ENCODE peak calls at places on chromosomes 13 and 19, in five cellular contexts. One of them, this sample, is unnamed.
A peak's percentile ranks its signal among the peaks of the same experiment; 100 is the strongest.

GRCh38 chr19:36140289-36141038 is 598 bp downstream of the CAPNS1 start:
- DNase-seq in upper lobe of right lung: no peak
- DNase-seq in suprapubic skin: peak; percentile 85
- DNase-seq in endothelial cell: peak; percentile 39
- DNase-seq in ovary: peak; percentile 65
- DNase-seq in this sample: peak; percentile 33

GRCh38 chr13:69374036-69374435 is 733.6 kb upstream of the ATXN8OS start:
- DNase-seq in suprapubic skin: no peak
- DNase-seq in ovary: no peak
- DNase-seq in upper lobe of right lung: no peak
- DNase-seq in endothelial cell: no peak
- DNase-seq in this sample: no peak

GRCh38 chr13:21511841-21512240 is 52.7 kb upstream of the ZDHHC20 start:
- DNase-seq in ovary: no peak
- DNase-seq in endothelial cell: no peak
- DNase-seq in upper lobe of right lung: no peak
- DNase-seq in suprapubic skin: no peak
- DNase-seq in this sample: no peak

GRCh38 chr13:28528848-28529247 is 33.9 kb upstream of the FLT1 start:
- DNase-seq in upper lobe of right lung: no peak
- DNase-seq in ovary: no peak
- DNase-seq in endothelial cell: no peak
- DNase-seq in suprapubic skin: no peak
- DNase-seq in this sample: no peak

GRCh38 chr13:59680429-59681024 is 483.2 kb downstream of the DIAPH3 start:
- DNase-seq in upper lobe of right lung: no peak
- DNase-seq in ovary: no peak
- DNase-seq in suprapubic skin: no peak
- DNase-seq in endothelial cell: no peak
- DNase-seq in this sample: no peak

GRCh38 chr19:14450168-14450874 is 17.2 kb downstream of the PKN1 start:
- DNase-seq in endothelial cell: peak; percentile 61
- DNase-seq in ovary: no peak
- DNase-seq in suprapubic skin: no peak
- DNase-seq in upper lobe of right lung: peak; percentile 77
- DNase-seq in this sample: no peak

GRCh38 chr19:57850553-57851017 is 926 bp downstream of the ZNF587 start:
- DNase-seq in suprapubic skin: no peak
- DNase-seq in upper lobe of right lung: no peak
- DNase-seq in endothelial cell: no peak
- DNase-seq in ovary: no peak
- DNase-seq in this sample: no peak

GRCh38 chr19:29942404-29943261 is 594 bp downstream of the URI1 start:
- DNase-seq in ovary: peak; percentile 60
- DNase-seq in suprapubic skin: no peak
- DNase-seq in upper lobe of right lung: peak; percentile 84
- DNase-seq in endothelial cell: peak; percentile 50
- DNase-seq in this sample: peak; percentile 46

GRCh38 chr13:46295531-46296464 is 84.1 kb downstream of the LRRC63 start:
- DNase-seq in upper lobe of right lung: no peak
- DNase-seq in endothelial cell: no peak
- DNase-seq in suprapubic skin: no peak
- DNase-seq in ovary: no peak
- DNase-seq in this sample: no peak

GRCh38 chr19:35216833-35217707 is 11.5 kb downstream of the FAM187B start:
- DNase-seq in ovary: no peak
- DNase-seq in upper lobe of right lung: peak; percentile 62
- DNase-seq in endothelial cell: no peak
- DNase-seq in suprapubic skin: peak; percentile 44
- DNase-seq in this sample: no peak

GRCh38 chr19:531753-532571 is at the start of gene CDC34:
- DNase-seq in endothelial cell: no peak
- DNase-seq in upper lobe of right lung: no peak
- DNase-seq in ovary: no peak
- DNase-seq in suprapubic skin: no peak
- DNase-seq in this sample: no peak

GRCh38 chr19:39444598-39445257 is 654 bp upstream of the SUPT5H start:
- DNase-seq in ovary: no peak
- DNase-seq in endothelial cell: no peak
- DNase-seq in upper lobe of right lung: no peak
- DNase-seq in suprapubic skin: no peak
- DNase-seq in this sample: no peak

GRCh38 chr19:39951686-39952085 is 17.3 kb upstream of the FCGBP start:
- DNase-seq in ovary: no peak
- DNase-seq in upper lobe of right lung: no peak
- DNase-seq in endothelial cell: no peak
- DNase-seq in suprapubic skin: no peak
- DNase-seq in this sample: no peak

GRCh38 chr13:32117696-32118095 is 86.1 kb downstream of the FRY start:
- DNase-seq in endothelial cell: no peak
- DNase-seq in upper lobe of right lung: peak; percentile 64
- DNase-seq in suprapubic skin: no peak
- DNase-seq in ovary: no peak
- DNase-seq in this sample: no peak

GRCh38 chr19:11480081-11480926 is 542 bp downstream of the ELAVL3 start:
- DNase-seq in upper lobe of right lung: no peak
- DNase-seq in ovary: no peak
- DNase-seq in endothelial cell: no peak
- DNase-seq in suprapubic skin: no peak
- DNase-seq in this sample: peak; percentile 23

GRCh38 chr13:85313761-85314503 is 485.3 kb downstream of the SLITRK6 start:
- DNase-seq in upper lobe of right lung: no peak
- DNase-seq in suprapubic skin: no peak
- DNase-seq in ovary: no peak
- DNase-seq in endothelial cell: no peak
- DNase-seq in this sample: no peak

GRCh38 chr13:90443268-90443667 is 904.2 kb upstream of the MIR17HG start:
- DNase-seq in ovary: no peak
- DNase-seq in endothelial cell: no peak
- DNase-seq in suprapubic skin: no peak
- DNase-seq in upper lobe of right lung: no peak
- DNase-seq in this sample: no peak

GRCh38 chr19:52825765-52826164 is 4.3 kb upstream of the ZNF28 start:
- DNase-seq in suprapubic skin: no peak
- DNase-seq in endothelial cell: no peak
- DNase-seq in ovary: no peak
- DNase-seq in upper lobe of right lung: no peak
- DNase-seq in this sample: no peak

GRCh38 chr19:37466277-37466797 is 907 bp downstream of the ZNF569 start:
- DNase-seq in endothelial cell: no peak
- DNase-seq in ovary: peak; percentile 22
- DNase-seq in suprapubic skin: no peak
- DNase-seq in upper lobe of right lung: no peak
- DNase-seq in this sample: no peak

GRCh38 chr19:8239528-8240273 is 30.5 kb downstream of the CERS4 start:
- DNase-seq in upper lobe of right lung: no peak
- DNase-seq in ovary: no peak
- DNase-seq in suprapubic skin: no peak
- DNase-seq in endothelial cell: no peak
- DNase-seq in this sample: no peak
- TF ChIP-seq CTCF in upper lobe of right lung: no peak
- TF ChIP-seq CTCF in ovary: no peak
- TF ChIP-seq CTCF in suprapubic skin: no peak
- TF ChIP-seq CTCF in endothelial cell: no peak
- TF ChIP-seq CTCF in this sample: no peak

DNA sequence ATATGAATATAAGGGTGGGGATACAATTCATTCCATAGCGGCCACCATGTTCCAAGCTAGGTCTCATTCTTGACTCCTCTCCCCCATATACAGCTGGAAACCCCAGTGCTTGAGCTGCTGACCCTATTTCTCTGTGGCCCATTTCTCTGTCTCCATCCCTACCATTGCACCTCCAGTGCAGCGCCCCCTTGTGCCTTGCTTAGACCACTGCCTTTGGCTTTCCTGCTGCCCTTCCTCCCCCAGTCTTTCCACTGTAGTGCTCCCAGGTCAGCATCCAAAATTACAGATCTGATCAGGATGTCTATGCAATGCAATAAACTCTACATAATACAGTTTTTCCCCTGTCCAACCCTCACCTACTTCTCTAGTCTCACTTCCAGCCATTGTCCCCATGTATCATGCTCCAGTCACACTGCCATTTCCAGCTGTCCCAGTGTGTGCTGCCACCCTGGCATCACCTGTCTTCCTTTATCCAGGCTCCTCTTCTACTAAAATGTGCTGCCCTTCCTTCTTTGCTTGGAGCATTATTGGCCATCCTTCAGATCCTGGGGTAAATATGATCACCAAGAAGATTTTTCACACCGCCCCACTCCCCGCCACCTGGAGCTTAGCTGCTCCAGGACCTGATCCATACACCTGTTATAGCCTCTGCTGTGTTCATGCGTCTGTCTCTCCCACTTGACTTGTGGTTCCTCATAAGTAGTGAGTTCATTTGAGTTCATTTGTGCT is 199.4 kb upstream of the IPO5 start:
- DNase-seq in endothelial cell: no peak
- DNase-seq in suprapubic skin: no peak
- DNase-seq in upper lobe of right lung: no peak
- DNase-seq in ovary: no peak
- DNase-seq in this sample: no peak
- TF ChIP-seq CTCF in endothelial cell: peak; percentile 22
- TF ChIP-seq CTCF in suprapubic skin: no peak
- TF ChIP-seq CTCF in upper lobe of right lung: no peak
- TF ChIP-seq CTCF in ovary: no peak
- TF ChIP-seq CTCF in this sample: no peak

GRCh38 chr19:46574533-46574932 is 26.6 kb upstream of the CALM3 start:
- DNase-seq in upper lobe of right lung: no peak
- DNase-seq in suprapubic skin: no peak
- DNase-seq in endothelial cell: no peak
- DNase-seq in ovary: no peak
- DNase-seq in this sample: no peak

GRCh38 chr19:46573679-46574522 is 27.2 kb upstream of the CALM3 start:
- DNase-seq in upper lobe of right lung: no peak
- DNase-seq in endothelial cell: no peak
- DNase-seq in ovary: no peak
- DNase-seq in suprapubic skin: no peak
- DNase-seq in this sample: no peak

GRCh38 chr19:46571495-46571894 is 29.6 kb upstream of the CALM3 start:
- DNase-seq in ovary: no peak
- DNase-seq in endothelial cell: peak; percentile 35
- DNase-seq in upper lobe of right lung: no peak
- DNase-seq in suprapubic skin: no peak
- DNase-seq in this sample: peak; percentile 14
- TF ChIP-seq CTCF in ovary: no peak
- TF ChIP-seq CTCF in endothelial cell: no peak
- TF ChIP-seq CTCF in upper lobe of right lung: no peak
- TF ChIP-seq CTCF in suprapubic skin: no peak
- TF ChIP-seq CTCF in this sample: peak; percentile 41

GRCh38 chr19:49570997-49571676 is 9.2 kb downstream of the NOSIP start:
- DNase-seq in suprapubic skin: no peak
- DNase-seq in endothelial cell: no peak
- DNase-seq in ovary: peak; percentile 12
- DNase-seq in upper lobe of right lung: no peak
- DNase-seq in this sample: no peak

GRCh38 chr19:49573009-49573408 is 7.3 kb downstream of the NOSIP start:
- DNase-seq in ovary: peak; percentile 16
- DNase-seq in suprapubic skin: no peak
- DNase-seq in endothelial cell: no peak
- DNase-seq in upper lobe of right lung: no peak
- DNase-seq in this sample: no peak

GRCh38 chr19:49567722-49568454 is 12.5 kb downstream of the NOSIP start:
- DNase-seq in upper lobe of right lung: no peak
- DNase-seq in ovary: no peak
- DNase-seq in endothelial cell: no peak
- DNase-seq in suprapubic skin: no peak
- DNase-seq in this sample: no peak

GRCh38 chr19:49573451-49573850 is 6.9 kb downstream of the NOSIP start:
- DNase-seq in suprapubic skin: no peak
- DNase-seq in upper lobe of right lung: no peak
- DNase-seq in endothelial cell: no peak
- DNase-seq in ovary: no peak
- DNase-seq in this sample: no peak

DNA sequence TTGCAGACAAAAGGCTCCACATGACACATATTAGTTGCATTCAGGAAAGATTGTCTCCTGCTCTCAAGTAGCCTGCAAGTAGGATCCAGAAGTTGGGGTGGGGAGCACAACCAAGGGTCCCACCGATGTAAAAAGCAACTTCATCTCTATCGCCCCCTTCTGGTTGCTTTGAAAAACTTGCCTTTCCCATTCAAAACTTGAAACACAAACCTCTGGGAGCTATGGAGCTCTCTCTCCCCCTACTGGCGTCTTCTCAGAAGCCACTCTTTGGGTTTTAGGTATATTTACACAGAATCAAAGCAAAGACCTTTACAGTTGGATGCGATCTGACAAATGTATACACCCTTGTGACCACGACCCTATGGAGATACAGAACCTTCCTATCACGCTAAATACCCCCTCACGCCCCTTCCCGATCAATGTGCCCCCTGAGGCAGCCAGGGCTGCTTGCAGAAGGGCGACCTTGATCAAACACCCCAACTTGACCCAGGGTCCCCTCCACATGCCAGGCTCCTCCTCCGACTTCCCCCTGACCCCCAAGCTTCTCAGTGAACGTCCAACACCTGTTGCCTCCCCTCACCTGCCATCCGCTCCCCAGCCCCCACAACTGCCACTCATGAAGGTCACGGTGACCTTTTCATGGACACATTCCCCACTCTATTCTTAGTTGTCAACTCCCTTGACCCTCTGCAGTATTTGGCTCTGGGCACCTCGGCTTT is 10.1 kb downstream of the NOSIP start:
- DNase-seq in suprapubic skin: no peak
- DNase-seq in endothelial cell: peak; percentile 64
- DNase-seq in ovary: peak; percentile 59
- DNase-seq in upper lobe of right lung: no peak
- DNase-seq in this sample: peak; percentile 62
- TF ChIP-seq CTCF in suprapubic skin: peak; percentile 98
- TF ChIP-seq CTCF in endothelial cell: peak; percentile 96
- TF ChIP-seq CTCF in ovary: peak; percentile 94
- TF ChIP-seq CTCF in upper lobe of right lung: peak; percentile 98
- TF ChIP-seq CTCF in this sample: peak; percentile 99

GRCh38 chr19:3783660-3784584 is 2.3 kb downstream of the MATK start:
- DNase-seq in suprapubic skin: no peak
- DNase-seq in ovary: no peak
- DNase-seq in endothelial cell: peak; percentile 46
- DNase-seq in upper lobe of right lung: peak; percentile 64
- DNase-seq in this sample: no peak
- TF ChIP-seq CTCF in suprapubic skin: no peak
- TF ChIP-seq CTCF in ovary: no peak
- TF ChIP-seq CTCF in endothelial cell: no peak
- TF ChIP-seq CTCF in upper lobe of right lung: peak; percentile 35
- TF ChIP-seq CTCF in this sample: peak; percentile 43

GRCh38 chr13:49248433-49249002 is 793 bp downstream of the CDADC1 start:
- DNase-seq in ovary: no peak
- DNase-seq in endothelial cell: no peak
- DNase-seq in suprapubic skin: no peak
- DNase-seq in upper lobe of right lung: no peak
- DNase-seq in this sample: no peak
- TF ChIP-seq CTCF in ovary: no peak
- TF ChIP-seq CTCF in endothelial cell: no peak
- TF ChIP-seq CTCF in suprapubic skin: no peak
- TF ChIP-seq CTCF in upper lobe of right lung: no peak
- TF ChIP-seq CTCF in this sample: no peak

GRCh38 chr13:37049810-37050209 is 9.7 kb downstream of the SUPT20H start:
- DNase-seq in upper lobe of right lung: no peak
- DNase-seq in ovary: no peak
- DNase-seq in endothelial cell: no peak
- DNase-seq in suprapubic skin: no peak
- DNase-seq in this sample: no peak
- TF ChIP-seq CTCF in upper lobe of right lung: no peak
- TF ChIP-seq CTCF in ovary: no peak
- TF ChIP-seq CTCF in endothelial cell: peak; percentile 34
- TF ChIP-seq CTCF in suprapubic skin: no peak
- TF ChIP-seq CTCF in this sample: peak; percentile 28

This sample was measured in neural crest cell.